ENCODE peak calls at places on chromosomes 12 and 14, in four cellular contexts. Z is sigmoid colon; J is CD8-positive, alpha-beta memory T cell; Y is tibial nerve. W is an unnamed sample.

GRCh38 chr12:4012977-4013968 is 140.1 kb upstream of the PARP11 start:
- DNase-seq in J (no peak), Y (no peak), Z (no peak), W (no peak)

GRCh38 chr12:102740157-102741032 is 176.6 kb downstream of the PAH start:
- DNase-seq in Z (no peak), J (no peak), Y (no peak), W (no peak)

GRCh38 chr12:4441355-4442330 is 4.0 kb downstream of the FGF6 start:
- DNase-seq in Y (no peak), J (no peak), Z (peak; percentile 42), W (no peak)

GRCh38 chr14:35174342-35174741 is 52.0 kb downstream of the PRORP start:
- DNase-seq in Y (no peak), J (no peak), Z (no peak), W (no peak)

GRCh38 chr12:109818900-109819500 is 14.2 kb downstream of the TRPV4 start:
- DNase-seq in Y (no peak), Z (no peak), J (no peak), W (no peak)

GRCh38 chr12:111108726-111109125 is 188.3 kb upstream of the MYL2 start:
- DNase-seq in J (no peak), Z (no peak), Y (no peak), W (no peak)

GRCh38 chr12:27779416-27779815 is 617 bp upstream of the KLHL42 start:
- DNase-seq in J (no peak), Z (peak; percentile 70), Y (no peak), W (no peak)

GRCh38 chr12:67414011-67414715 is 145.0 kb downstream of the CAND1 start:
- DNase-seq in J (no peak), Y (no peak), Z (no peak), W (no peak)

GRCh38 chr14:33590891-33591630 is 359.8 kb downstream of the EGLN3 start:
- DNase-seq in Y (no peak), Z (no peak), J (no peak), W (no peak)

GRCh38 chr14:52244328-52244727 is 23.2 kb upstream of the PTGDR start:
- DNase-seq in Z (no peak), J (no peak), Y (no peak), W (no peak)

GRCh38 chr12:5085896-5086295 is 42.2 kb downstream of the KCNA5 start:
- DNase-seq in J (no peak), Y (no peak), Z (no peak), W (no peak)

GRCh38 chr14:103143535-103143934 is 20.3 kb downstream of the TNFAIP2 start:
- DNase-seq in Z (no peak), Y (no peak), J (no peak), W (no peak)

GRCh38 chr14:103519043-103519836 is 3.4 kb downstream of the CKB start:
- DNase-seq in J (no peak), Z (peak; percentile 76), Y (no peak), W (no peak)

GRCh38 chr14:35374273-35374681 is 30.3 kb downstream of the NFKBIA start:
- DNase-seq in J (no peak), Y (peak; percentile 46), Z (peak; percentile 83), W (no peak)

GRCh38 chr12:62724947-62725447 is 210.0 kb downstream of the PPM1H start:
- DNase-seq in Z (no peak), J (no peak), Y (no peak), W (peak; percentile 76)

GRCh38 chr12:109065154-109065852 is 12.9 kb downstream of the USP30 start:
- DNase-seq in Z (no peak), Y (no peak), J (no peak), W (no peak)

GRCh38 chr12:96208801-96209534 is 14.8 kb downstream of the ELK3 start:
- DNase-seq in Z (no peak), J (no peak), Y (no peak), W (no peak)

GRCh38 chr12:68609955-68610434 is 704 bp upstream of the RAP1B start:
- DNase-seq in Z (no peak), Y (no peak), J (no peak), W (no peak)

GRCh38 chr14:37197421-37198272 is at the start of gene MIPOL1:
- DNase-seq in J (no peak), Z (peak; percentile 92), Y (peak; percentile 61), W (peak; percentile 20)

GRCh38 chr12:67720383-67720856 is 71.9 kb downstream of the DYRK2 start:
- DNase-seq in Y (no peak), J (no peak), Z (peak; percentile 67), W (no peak)

GRCh38 chr14:94088516-94088915 is 7.4 kb downstream of the IFI27L1 start:
- DNase-seq in Z (no peak), J (no peak), Y (no peak), W (no peak)

GRCh38 chr12:92021665-92022033 is 124.0 kb downstream of the BTG1 start:
- DNase-seq in J (no peak), Y (no peak), Z (no peak), W (peak; percentile 25)

GRCh38 chr14:76446921-76447320 is 71.0 kb downstream of the ESRRB start:
- DNase-seq in Z (no peak), J (no peak), Y (no peak), W (no peak)

GRCh38 chr12:52280319-52280795 is 5.9 kb downstream of the KRT86 start:
- DNase-seq in J (no peak), Y (peak; percentile 44), Z (peak; percentile 94), W (no peak)

GRCh38 chr14:80933282-80933681 is 8.3 kb downstream of the CEP128 start:
- DNase-seq in Y (no peak), Z (no peak), J (no peak), W (no peak)

GRCh38 chr14:33631021-33631420 is 319.9 kb downstream of the EGLN3 start:
- DNase-seq in Y (no peak), J (no peak), Z (no peak), W (no peak)

GRCh38 chr12:93812616-93813015 is 135.4 kb downstream of the CRADD start:
- DNase-seq in Y (no peak), Z (no peak), J (no peak), W (no peak)

GRCh38 chr12:120534703-120535655 is 823 bp downstream of the RNF10 start:
- DNase-seq in J (peak; percentile 37), Z (no peak), Y (no peak), W (no peak)

GRCh38 chr12:75665216-75665615 is 153.8 kb upstream of the KRR1 start:
- DNase-seq in Z (no peak), Y (no peak), J (no peak), W (no peak)

GRCh38 chr12:79662046-79662811 is 28.5 kb downstream of the PAWR start:
- DNase-seq in J (no peak), Y (no peak), Z (no peak), W (no peak)

GRCh38 chr12:100453953-100454352 is 19.7 kb upstream of the NR1H4 start:
- DNase-seq in Y (no peak), J (no peak), Z (no peak), W (no peak)

GRCh38 chr12:57740656-57741412 is 2.3 kb upstream of the AGAP2 start:
- DNase-seq in J (peak; percentile 80), Y (no peak), Z (no peak), W (no peak)

GRCh38 chr12:57739387-57739786 is 845 bp upstream of the AGAP2 start:
- DNase-seq in J (no peak), Z (no peak), Y (no peak), W (no peak)

GRCh38 chr12:57738661-57739237 is at the start of gene AGAP2:
- DNase-seq in Z (no peak), J (no peak), Y (no peak), W (no peak)

GRCh38 chr12:57741413-57741789 is 2.9 kb upstream of the AGAP2 start:
- DNase-seq in Z (no peak), Y (no peak), J (no peak), W (no peak)

GRCh38 chr12:57739914-57740538 is 1.5 kb upstream of the AGAP2 start:
- DNase-seq in Y (no peak), J (no peak), Z (no peak), W (no peak)
- H3K27me3 ChIP-seq in Y (peaks cover 63% of the 10 kb centered on the region), J (no peaks in the 10 kb centered on the region), Z (peaks cover 62% of the 10 kb centered on the region), W (peaks cover 47% of the 10 kb centered on the region)

GRCh38 chr14:64221604-64222003 is 72.6 kb downstream of the ESR2 start:
- DNase-seq in Z (no peak), J (no peak), Y (no peak), W (no peak)
- H3K4me1 ChIP-seq in Z (no peaks in the 10 kb centered on the region), J (no peaks in the 10 kb centered on the region), Y (no peaks in the 10 kb centered on the region), W (no peaks in the 10 kb centered on the region)

GRCh38 chr12:8922544-8922943 is 8.2 kb downstream of the PHC1 start:
- DNase-seq in Z (no peak), J (no peak), Y (no peak), W (no peak)
- H3K27me3 ChIP-seq in Z (no peaks in the 10 kb centered on the region), J (no peaks in the 10 kb centered on the region), Y (no peaks in the 10 kb centered on the region), W (no peaks in the 10 kb centered on the region)

DNA sequence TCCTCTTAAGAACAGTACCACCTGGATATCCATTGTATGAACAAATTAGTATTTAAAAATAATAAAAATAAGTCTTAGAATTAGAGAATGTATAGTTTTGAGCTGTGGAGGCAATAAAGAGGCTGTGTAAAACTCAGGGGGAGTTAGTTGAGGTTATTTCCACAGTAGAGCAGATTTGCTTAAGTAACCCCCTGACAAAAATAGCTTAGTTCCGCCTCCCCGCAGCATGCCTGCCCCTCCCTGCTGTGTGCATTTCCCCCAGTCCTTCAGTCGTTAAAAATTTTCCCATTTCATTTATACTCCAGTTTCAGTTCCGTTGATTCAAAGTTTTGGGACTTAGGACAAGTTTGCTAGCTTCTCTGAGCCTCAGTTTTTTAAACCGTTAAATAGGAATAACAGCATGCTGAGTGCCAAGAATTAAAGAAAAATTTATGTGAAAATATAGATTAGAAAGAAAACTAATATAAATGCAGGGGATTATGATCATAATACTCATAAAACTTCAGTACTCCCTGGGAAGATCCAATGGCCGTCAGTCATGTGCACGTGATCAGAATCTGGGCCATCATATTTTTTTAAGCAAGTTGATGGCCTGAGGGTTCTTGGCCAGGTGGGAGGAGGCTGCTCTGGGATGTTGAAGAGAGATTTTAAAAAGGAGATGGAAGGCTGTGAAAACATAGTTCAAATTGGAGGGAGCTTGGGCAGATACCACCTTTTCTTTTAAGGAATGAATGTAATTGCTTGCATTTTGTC is 14.5 kb upstream of the SLC38A2 start:
- DNase-seq in Y (no peak), Z (no peak), J (no peak), W (no peak)
- H3K4me1 ChIP-seq in Y (peaks cover 3% of the 10 kb centered on the region), Z (peaks cover 67% of the 10 kb centered on the region), J (peaks cover 26% of the 10 kb centered on the region), W (peaks cover 5% of the 10 kb centered on the region)

W was measured in iPS DF 6.9.